ENCODE peak calls at places on chromosomes 16 and 17, in ten cellular contexts. One of them, this sample, is unnamed.

GRCh38 chr17:10357768-10358167 is 15.0 kb downstream of the MYH13 start:
- DNase-seq in fibroblast of the aortic adventitia: no peak
- DNase-seq in body of pancreas: no peak
- DNase-seq in thoracic aorta: no peak
- DNase-seq in fibroblast of mammary gland: no peak
- DNase-seq in AG04449: no peak
- DNase-seq in fibroblast of villous mesenchyme: no peak
- DNase-seq in neural progenitor cell: peak; percentile 52
- DNase-seq in cardiac fibroblast: no peak
- DNase-seq in adrenal gland: peak; percentile 21
- DNase-seq in this sample: peak; percentile 38

GRCh38 chr17:17416007-17416399 is 60.8 kb upstream of the MED9 start:
- DNase-seq in thoracic aorta: no peak
- DNase-seq in adrenal gland: peak; percentile 62
- DNase-seq in fibroblast of the aortic adventitia: peak; percentile 81
- DNase-seq in neural progenitor cell: peak; percentile 47
- DNase-seq in AG04449: no peak
- DNase-seq in fibroblast of villous mesenchyme: peak; percentile 84
- DNase-seq in fibroblast of mammary gland: peak; percentile 88
- DNase-seq in cardiac fibroblast: peak; percentile 88
- DNase-seq in body of pancreas: peak; percentile 50
- DNase-seq in this sample: no peak

GRCh38 chr17:61149862-61150362 is 249.7 kb upstream of the TBX2 start:
- DNase-seq in AG04449: no peak
- DNase-seq in neural progenitor cell: no peak
- DNase-seq in fibroblast of the aortic adventitia: no peak
- DNase-seq in thoracic aorta: no peak
- DNase-seq in adrenal gland: no peak
- DNase-seq in fibroblast of villous mesenchyme: peak; percentile 59
- DNase-seq in cardiac fibroblast: no peak
- DNase-seq in body of pancreas: no peak
- DNase-seq in fibroblast of mammary gland: no peak
- DNase-seq in this sample: no peak

GRCh38 chr17:53470626-53471025 is 352.1 kb upstream of the KIF2B start:
- DNase-seq in neural progenitor cell: no peak
- DNase-seq in adrenal gland: no peak
- DNase-seq in AG04449: no peak
- DNase-seq in fibroblast of mammary gland: no peak
- DNase-seq in fibroblast of villous mesenchyme: no peak
- DNase-seq in thoracic aorta: no peak
- DNase-seq in cardiac fibroblast: no peak
- DNase-seq in body of pancreas: no peak
- DNase-seq in fibroblast of the aortic adventitia: no peak
- DNase-seq in this sample: no peak

GRCh38 chr16:54142787-54143186 is 143.8 kb downstream of the IRX3 start:
- DNase-seq in fibroblast of villous mesenchyme: no peak
- DNase-seq in thoracic aorta: no peak
- DNase-seq in fibroblast of the aortic adventitia: no peak
- DNase-seq in adrenal gland: no peak
- DNase-seq in neural progenitor cell: no peak
- DNase-seq in body of pancreas: no peak
- DNase-seq in fibroblast of mammary gland: no peak
- DNase-seq in AG04449: no peak
- DNase-seq in cardiac fibroblast: no peak
- DNase-seq in this sample: no peak

GRCh38 chr17:5582177-5582885 is 2.0 kb downstream of the NLRP1 start:
- DNase-seq in body of pancreas: no peak
- DNase-seq in fibroblast of villous mesenchyme: no peak
- DNase-seq in fibroblast of mammary gland: no peak
- DNase-seq in adrenal gland: no peak
- DNase-seq in cardiac fibroblast: no peak
- DNase-seq in neural progenitor cell: no peak
- DNase-seq in AG04449: no peak
- DNase-seq in thoracic aorta: no peak
- DNase-seq in fibroblast of the aortic adventitia: no peak
- DNase-seq in this sample: no peak

GRCh38 chr16:21650517-21650916 is 1.9 kb downstream of the IGSF6 start:
- DNase-seq in body of pancreas: peak; percentile 44
- DNase-seq in fibroblast of the aortic adventitia: no peak
- DNase-seq in fibroblast of mammary gland: no peak
- DNase-seq in AG04449: no peak
- DNase-seq in thoracic aorta: no peak
- DNase-seq in adrenal gland: no peak
- DNase-seq in fibroblast of villous mesenchyme: peak; percentile 54
- DNase-seq in cardiac fibroblast: peak; percentile 55
- DNase-seq in neural progenitor cell: no peak
- DNase-seq in this sample: no peak

GRCh38 chr17:74150428-74151025 is 53.0 kb upstream of the RPL38 start:
- DNase-seq in neural progenitor cell: no peak
- DNase-seq in AG04449: no peak
- DNase-seq in fibroblast of the aortic adventitia: no peak
- DNase-seq in fibroblast of mammary gland: no peak
- DNase-seq in thoracic aorta: no peak
- DNase-seq in cardiac fibroblast: no peak
- DNase-seq in fibroblast of villous mesenchyme: no peak
- DNase-seq in adrenal gland: no peak
- DNase-seq in body of pancreas: peak; percentile 12
- DNase-seq in this sample: no peak

GRCh38 chr17:17819561-17819995 is 17.2 kb downstream of the SREBF1 start:
- DNase-seq in fibroblast of villous mesenchyme: peak; percentile 93
- DNase-seq in thoracic aorta: no peak
- DNase-seq in AG04449: peak; percentile 42
- DNase-seq in cardiac fibroblast: peak; percentile 93
- DNase-seq in adrenal gland: peak; percentile 96
- DNase-seq in fibroblast of the aortic adventitia: peak; percentile 81
- DNase-seq in body of pancreas: peak; percentile 85
- DNase-seq in fibroblast of mammary gland: peak; percentile 93
- DNase-seq in neural progenitor cell: no peak
- DNase-seq in this sample: peak; percentile 72

GRCh38 chr17:2011421-2012371 is 13.4 kb downstream of the RTN4RL1 start:
- DNase-seq in body of pancreas: peak; percentile 69
- DNase-seq in AG04449: no peak
- DNase-seq in cardiac fibroblast: peak; percentile 65
- DNase-seq in fibroblast of mammary gland: peak; percentile 49
- DNase-seq in fibroblast of villous mesenchyme: no peak
- DNase-seq in thoracic aorta: no peak
- DNase-seq in adrenal gland: no peak
- DNase-seq in fibroblast of the aortic adventitia: peak; percentile 78
- DNase-seq in neural progenitor cell: peak; percentile 55
- DNase-seq in this sample: no peak

GRCh38 chr17:75084039-75084660 is 3.6 kb upstream of the SLC16A5 start:
- DNase-seq in adrenal gland: peak; percentile 55
- DNase-seq in fibroblast of villous mesenchyme: peak; percentile 48
- DNase-seq in fibroblast of mammary gland: no peak
- DNase-seq in neural progenitor cell: no peak
- DNase-seq in AG04449: no peak
- DNase-seq in body of pancreas: peak; percentile 31
- DNase-seq in fibroblast of the aortic adventitia: no peak
- DNase-seq in cardiac fibroblast: peak; percentile 83
- DNase-seq in thoracic aorta: no peak
- DNase-seq in this sample: no peak

GRCh38 chr17:69414408-69415274 is at the start of gene MAP2K6:
- DNase-seq in fibroblast of villous mesenchyme: peak; percentile 65
- DNase-seq in neural progenitor cell: peak; percentile 91
- DNase-seq in adrenal gland: peak; percentile 81
- DNase-seq in AG04449: no peak
- DNase-seq in cardiac fibroblast: peak; percentile 76
- DNase-seq in fibroblast of the aortic adventitia: peak; percentile 61
- DNase-seq in fibroblast of mammary gland: peak; percentile 66
- DNase-seq in body of pancreas: peak; percentile 84
- DNase-seq in thoracic aorta: peak; percentile 35
- DNase-seq in this sample: peak; percentile 70

GRCh38 chr17:35795871-35796265 is 427 bp upstream of the MMP28 start:
- DNase-seq in neural progenitor cell: no peak
- DNase-seq in adrenal gland: no peak
- DNase-seq in thoracic aorta: no peak
- DNase-seq in body of pancreas: no peak
- DNase-seq in fibroblast of villous mesenchyme: no peak
- DNase-seq in AG04449: no peak
- DNase-seq in fibroblast of mammary gland: no peak
- DNase-seq in cardiac fibroblast: no peak
- DNase-seq in fibroblast of the aortic adventitia: no peak
- DNase-seq in this sample: no peak

GRCh38 chr17:35797370-35797769 is 1.9 kb upstream of the MMP28 start:
- DNase-seq in fibroblast of the aortic adventitia: no peak
- DNase-seq in adrenal gland: peak; percentile 12
- DNase-seq in fibroblast of villous mesenchyme: no peak
- DNase-seq in cardiac fibroblast: no peak
- DNase-seq in body of pancreas: no peak
- DNase-seq in neural progenitor cell: no peak
- DNase-seq in fibroblast of mammary gland: no peak
- DNase-seq in thoracic aorta: no peak
- DNase-seq in AG04449: no peak
- DNase-seq in this sample: no peak

GRCh38 chr17:35796942-35797341 is 1.5 kb upstream of the MMP28 start:
- DNase-seq in fibroblast of the aortic adventitia: no peak
- DNase-seq in fibroblast of mammary gland: no peak
- DNase-seq in adrenal gland: peak; percentile 2
- DNase-seq in neural progenitor cell: no peak
- DNase-seq in AG04449: no peak
- DNase-seq in fibroblast of villous mesenchyme: no peak
- DNase-seq in thoracic aorta: no peak
- DNase-seq in body of pancreas: no peak
- DNase-seq in cardiac fibroblast: no peak
- DNase-seq in this sample: no peak

GRCh38 chr17:35793257-35793656 is 2.2 kb downstream of the MMP28 start:
- DNase-seq in fibroblast of villous mesenchyme: no peak
- DNase-seq in fibroblast of the aortic adventitia: no peak
- DNase-seq in fibroblast of mammary gland: no peak
- DNase-seq in AG04449: no peak
- DNase-seq in thoracic aorta: no peak
- DNase-seq in cardiac fibroblast: no peak
- DNase-seq in body of pancreas: no peak
- DNase-seq in neural progenitor cell: no peak
- DNase-seq in adrenal gland: no peak
- DNase-seq in this sample: no peak

DNA sequence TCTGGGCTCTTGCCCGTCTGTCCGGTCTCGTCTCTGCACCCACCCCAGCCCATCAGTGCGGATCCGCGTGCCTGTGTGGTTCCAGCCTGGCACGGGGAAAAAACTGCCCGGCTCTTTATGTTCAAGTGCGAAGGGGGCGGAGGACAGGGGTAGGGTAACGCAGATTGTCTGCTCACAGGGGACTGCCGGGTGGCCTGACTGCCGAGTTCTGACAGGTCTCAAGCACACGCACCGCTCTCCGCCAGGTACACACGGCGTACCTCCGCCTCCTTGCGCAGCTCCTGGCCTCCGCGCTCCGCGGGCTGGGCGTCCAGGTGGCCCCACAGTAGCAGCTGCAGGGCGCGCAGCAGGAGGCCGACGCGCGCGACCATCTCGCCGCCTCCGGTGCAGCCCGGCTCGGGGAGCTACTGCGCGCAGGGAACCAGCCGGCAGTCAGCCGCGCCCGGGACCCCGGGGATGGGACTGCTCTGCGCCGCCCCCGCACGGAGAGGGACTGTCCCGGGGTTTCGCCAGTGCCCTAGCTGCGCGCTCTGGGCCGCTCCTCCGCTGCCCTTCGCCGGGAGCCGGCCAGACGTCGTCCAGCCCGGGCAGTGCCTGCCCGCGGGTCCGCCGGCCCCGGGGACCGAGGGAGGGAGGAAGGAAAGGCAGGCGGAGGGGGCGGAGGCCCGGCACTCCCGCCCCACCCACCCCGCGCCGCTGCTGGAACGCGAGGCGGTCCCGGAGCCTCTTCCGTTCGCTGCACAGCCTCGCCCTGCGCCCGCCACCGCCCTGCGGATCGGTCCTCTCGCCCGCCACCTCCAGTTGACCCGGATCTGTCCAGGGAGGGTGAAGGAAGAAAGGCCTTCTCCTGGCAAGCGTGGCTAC is at the start of gene MMP28:
- DNase-seq in cardiac fibroblast: no peak
- DNase-seq in AG04449: no peak
- DNase-seq in fibroblast of mammary gland: no peak
- DNase-seq in body of pancreas: peak; percentile 25
- DNase-seq in fibroblast of villous mesenchyme: peak; percentile 42
- DNase-seq in adrenal gland: peak; percentile 37
- DNase-seq in neural progenitor cell: peak; percentile 78
- DNase-seq in fibroblast of the aortic adventitia: no peak
- DNase-seq in thoracic aorta: no peak
- DNase-seq in this sample: no peak
- H3K4me3 ChIP-seq in cardiac fibroblast: peak within 1 kb of the TSS; percentile 38
- H3K4me3 ChIP-seq in AG04449: peak within 1 kb of the TSS; percentile 51
- H3K4me3 ChIP-seq in fibroblast of mammary gland: peak within 1 kb of the TSS; percentile 23
- H3K4me3 ChIP-seq in body of pancreas: no peak within 1 kb of the TSS
- H3K4me3 ChIP-seq in fibroblast of villous mesenchyme: peak within 1 kb of the TSS; percentile 68
- H3K4me3 ChIP-seq in adrenal gland: peak within 1 kb of the TSS; percentile 20
- H3K4me3 ChIP-seq in neural progenitor cell: peak within 1 kb of the TSS; percentile 68
- H3K4me3 ChIP-seq in fibroblast of the aortic adventitia: peak within 1 kb of the TSS; percentile 51
- H3K4me3 ChIP-seq in thoracic aorta: peak within 1 kb of the TSS; percentile 86
- H3K4me3 ChIP-seq in this sample: peak within 1 kb of the TSS; percentile 44

GRCh38 chr16:86879268-86879667 is 300.9 kb downstream of the FOXL1 start:
- DNase-seq in cardiac fibroblast: no peak
- DNase-seq in body of pancreas: no peak
- DNase-seq in adrenal gland: no peak
- DNase-seq in thoracic aorta: no peak
- DNase-seq in AG04449: no peak
- DNase-seq in fibroblast of the aortic adventitia: no peak
- DNase-seq in fibroblast of mammary gland: no peak
- DNase-seq in fibroblast of villous mesenchyme: no peak
- DNase-seq in neural progenitor cell: no peak
- DNase-seq in this sample: no peak
- H3K4me3 ChIP-seq in cardiac fibroblast: no peak overlapping the region
- H3K4me3 ChIP-seq in body of pancreas: no peak overlapping the region
- H3K4me3 ChIP-seq in adrenal gland: no peak overlapping the region
- H3K4me3 ChIP-seq in thoracic aorta: no peak overlapping the region
- H3K4me3 ChIP-seq in AG04449: no peak overlapping the region
- H3K4me3 ChIP-seq in fibroblast of the aortic adventitia: no peak overlapping the region
- H3K4me3 ChIP-seq in fibroblast of mammary gland: no peak overlapping the region
- H3K4me3 ChIP-seq in fibroblast of villous mesenchyme: no peak overlapping the region
- H3K4me3 ChIP-seq in neural progenitor cell: no peak overlapping the region
- H3K4me3 ChIP-seq in this sample: no peak overlapping the region

DNA sequence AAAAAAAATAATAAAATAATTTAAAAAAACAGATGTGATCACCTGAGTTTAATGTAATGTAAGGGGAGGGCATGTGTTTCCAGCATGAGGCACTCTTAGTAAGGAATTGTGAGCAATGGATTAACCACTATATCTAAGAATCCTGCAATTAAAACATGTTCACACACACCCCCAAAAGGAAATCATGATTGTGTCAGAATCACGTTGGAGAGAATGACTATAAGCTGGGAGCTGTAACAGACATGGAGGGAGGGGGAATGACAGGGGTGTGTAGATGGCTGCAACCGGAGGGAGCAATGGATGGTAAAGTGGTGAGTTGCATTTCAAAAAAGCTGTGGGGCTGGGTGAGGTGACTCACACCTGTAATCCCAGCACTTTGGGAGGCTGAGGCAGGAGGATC is 13.6 kb upstream of the CCL22 start:
- DNase-seq in AG04449: no peak
- DNase-seq in neural progenitor cell: no peak
- DNase-seq in cardiac fibroblast: no peak
- DNase-seq in fibroblast of mammary gland: no peak
- DNase-seq in adrenal gland: no peak
- DNase-seq in thoracic aorta: no peak
- DNase-seq in body of pancreas: no peak
- DNase-seq in fibroblast of villous mesenchyme: no peak
- DNase-seq in fibroblast of the aortic adventitia: no peak
- DNase-seq in this sample: no peak
- H3K4me3 ChIP-seq in AG04449: no peak overlapping the region
- H3K4me3 ChIP-seq in neural progenitor cell: no peak overlapping the region
- H3K4me3 ChIP-seq in cardiac fibroblast: no peak overlapping the region
- H3K4me3 ChIP-seq in fibroblast of mammary gland: no peak overlapping the region
- H3K4me3 ChIP-seq in adrenal gland: no peak overlapping the region
- H3K4me3 ChIP-seq in thoracic aorta: no peak overlapping the region
- H3K4me3 ChIP-seq in body of pancreas: no peak overlapping the region
- H3K4me3 ChIP-seq in fibroblast of villous mesenchyme: no peak overlapping the region
- H3K4me3 ChIP-seq in fibroblast of the aortic adventitia: no peak overlapping the region
- H3K4me3 ChIP-seq in this sample: no peak overlapping the region

GRCh38 chr17:81840826-81841778 is 6.3 kb upstream of the PPP1R27 start:
- DNase-seq in body of pancreas: peak; percentile 74
- DNase-seq in thoracic aorta: no peak
- DNase-seq in fibroblast of the aortic adventitia: no peak
- DNase-seq in cardiac fibroblast: no peak
- DNase-seq in adrenal gland: peak; percentile 49
- DNase-seq in fibroblast of villous mesenchyme: no peak
- DNase-seq in neural progenitor cell: peak; percentile 51
- DNase-seq in AG04449: no peak
- DNase-seq in fibroblast of mammary gland: no peak
- DNase-seq in this sample: no peak
- H3K4me3 ChIP-seq in body of pancreas: no peak overlapping the region
- H3K4me3 ChIP-seq in thoracic aorta: no peak overlapping the region
- H3K4me3 ChIP-seq in fibroblast of the aortic adventitia: no peak overlapping the region
- H3K4me3 ChIP-seq in cardiac fibroblast: no peak overlapping the region
- H3K4me3 ChIP-seq in adrenal gland: no peak overlapping the region
- H3K4me3 ChIP-seq in fibroblast of villous mesenchyme: no peak overlapping the region
- H3K4me3 ChIP-seq in neural progenitor cell: no peak overlapping the region
- H3K4me3 ChIP-seq in AG04449: no peak overlapping the region
- H3K4me3 ChIP-seq in fibroblast of mammary gland: no peak overlapping the region
- H3K4me3 ChIP-seq in this sample: no peak overlapping the region